ENCODE peak calls at places on chromosomes 5 and 9, in five cellular contexts. One of them, this sample, is unnamed.

GRCh38 chr5:43036856-43037711 is 3.0 kb downstream of the ANXA2R start:
- DNase-seq in fibroblast of the aortic adventitia: no peak
- DNase-seq in Daoy: peak
- DNase-seq in stimulated activated CD4-positive, alpha-beta T cell treated with anti-CD3 and anti-CD28 coated beads, Interleukin-4, amount 100 ng/mL, for 1 hour: no peak
- DNase-seq in astrocyte of the spinal cord: peak
- DNase-seq in this sample: no peak

GRCh38 chr5:84086517-84086916 is 298.2 kb downstream of the EDIL3 start:
- DNase-seq in astrocyte of the spinal cord: no peak
- DNase-seq in stimulated activated CD4-positive, alpha-beta T cell treated with anti-CD3 and anti-CD28 coated beads, Interleukin-4, amount 100 ng/mL, for 1 hour: no peak
- DNase-seq in fibroblast of the aortic adventitia: no peak
- DNase-seq in Daoy: no peak
- DNase-seq in this sample: no peak

GRCh38 chr9:72315510-72316287 is 49.3 kb downstream of the ZFAND5 start:
- DNase-seq in fibroblast of the aortic adventitia: peak
- DNase-seq in astrocyte of the spinal cord: peak
- DNase-seq in stimulated activated CD4-positive, alpha-beta T cell treated with anti-CD3 and anti-CD28 coated beads, Interleukin-4, amount 100 ng/mL, for 1 hour: no peak
- DNase-seq in Daoy: peak
- DNase-seq in this sample: no peak

GRCh38 chr5:108345541-108346171 is 36.2 kb downstream of the FBXL17 start:
- DNase-seq in fibroblast of the aortic adventitia: peak
- DNase-seq in astrocyte of the spinal cord: peak
- DNase-seq in stimulated activated CD4-positive, alpha-beta T cell treated with anti-CD3 and anti-CD28 coated beads, Interleukin-4, amount 100 ng/mL, for 1 hour: no peak
- DNase-seq in Daoy: peak
- DNase-seq in this sample: no peak

GRCh38 chr5:146016764-146017484 is 80.5 kb downstream of the SH3RF2 start:
- DNase-seq in stimulated activated CD4-positive, alpha-beta T cell treated with anti-CD3 and anti-CD28 coated beads, Interleukin-4, amount 100 ng/mL, for 1 hour: no peak
- DNase-seq in Daoy: no peak
- DNase-seq in fibroblast of the aortic adventitia: no peak
- DNase-seq in astrocyte of the spinal cord: no peak
- DNase-seq in this sample: no peak

GRCh38 chr5:139745800-139746690 is 49.6 kb upstream of the PSD2 start:
- DNase-seq in astrocyte of the spinal cord: peak
- DNase-seq in fibroblast of the aortic adventitia: peak
- DNase-seq in stimulated activated CD4-positive, alpha-beta T cell treated with anti-CD3 and anti-CD28 coated beads, Interleukin-4, amount 100 ng/mL, for 1 hour: peak
- DNase-seq in Daoy: peak
- DNase-seq in this sample: peak

GRCh38 chr5:58452566-58453258 is 7.2 kb downstream of the PLK2 start:
- DNase-seq in astrocyte of the spinal cord: peak
- DNase-seq in Daoy: peak
- DNase-seq in stimulated activated CD4-positive, alpha-beta T cell treated with anti-CD3 and anti-CD28 coated beads, Interleukin-4, amount 100 ng/mL, for 1 hour: no peak
- DNase-seq in fibroblast of the aortic adventitia: no peak
- DNase-seq in this sample: no peak

GRCh38 chr5:154723740-154724505 is 31.3 kb upstream of the LARP1 start:
- DNase-seq in fibroblast of the aortic adventitia: peak
- DNase-seq in Daoy: no peak
- DNase-seq in stimulated activated CD4-positive, alpha-beta T cell treated with anti-CD3 and anti-CD28 coated beads, Interleukin-4, amount 100 ng/mL, for 1 hour: no peak
- DNase-seq in astrocyte of the spinal cord: peak
- DNase-seq in this sample: no peak

GRCh38 chr5:173858675-173859121 is 29.5 kb upstream of the CPEB4 start:
- DNase-seq in fibroblast of the aortic adventitia: no peak
- DNase-seq in stimulated activated CD4-positive, alpha-beta T cell treated with anti-CD3 and anti-CD28 coated beads, Interleukin-4, amount 100 ng/mL, for 1 hour: no peak
- DNase-seq in astrocyte of the spinal cord: no peak
- DNase-seq in Daoy: no peak
- DNase-seq in this sample: no peak

GRCh38 chr5:143543358-143544255 is 140.1 kb upstream of the NR3C1 start:
- DNase-seq in astrocyte of the spinal cord: peak
- DNase-seq in stimulated activated CD4-positive, alpha-beta T cell treated with anti-CD3 and anti-CD28 coated beads, Interleukin-4, amount 100 ng/mL, for 1 hour: no peak
- DNase-seq in fibroblast of the aortic adventitia: peak
- DNase-seq in Daoy: peak
- DNase-seq in this sample: no peak

GRCh38 chr9:95073042-95073607 is 244.4 kb downstream of the FANCC start:
- DNase-seq in Daoy: no peak
- DNase-seq in stimulated activated CD4-positive, alpha-beta T cell treated with anti-CD3 and anti-CD28 coated beads, Interleukin-4, amount 100 ng/mL, for 1 hour: no peak
- DNase-seq in fibroblast of the aortic adventitia: no peak
- DNase-seq in astrocyte of the spinal cord: no peak
- DNase-seq in this sample: no peak

GRCh38 chr5:10488144-10488543 is 46.5 kb downstream of the ROPN1L start:
- DNase-seq in astrocyte of the spinal cord: no peak
- DNase-seq in Daoy: no peak
- DNase-seq in fibroblast of the aortic adventitia: no peak
- DNase-seq in stimulated activated CD4-positive, alpha-beta T cell treated with anti-CD3 and anti-CD28 coated beads, Interleukin-4, amount 100 ng/mL, for 1 hour: no peak
- DNase-seq in this sample: no peak